ENCODE peak calls at places on chromosomes 11 and 22, in six cellular contexts. G, O, E, U, W and Q are unnamed samples. For H3K4me1, the result is how much of the 10 kb centered on the place peaks cover.

GRCh38 chr11:1866776-1867175 is 13.9 kb downstream of the LSP1 start:
- DNase-seq in G (no peak), E (no peak), O (no peak), U (no peak), W (no peak), Q (no peak)

GRCh38 chr22:50730013-50730891 is 7.8 kb upstream of the ACR start:
- DNase-seq in E (no peak), O (no peak), U (no peak), W (peak), G (no peak), Q (no peak)

GRCh38 chr11:47185305-47186075 is 744 bp downstream of the PACSIN3 start:
- DNase-seq in W (peak), G (peak), U (peak), O (no peak), E (peak), Q (no peak)

GRCh38 chr22:46727813-46728364 is 10.2 kb downstream of the CERK start:
- DNase-seq in O (no peak), W (no peak), E (no peak), U (no peak), G (no peak), Q (no peak)

GRCh38 chr11:12636871-12637410 is 37.3 kb upstream of the TEAD1 start:
- DNase-seq in W (no peak), O (no peak), G (no peak), E (no peak), U (no peak), Q (no peak)

GRCh38 chr22:26438006-26438405 is 8.9 kb downstream of the ASPHD2 start:
- DNase-seq in W (no peak), G (no peak), E (no peak), O (no peak), U (no peak), Q (no peak)

GRCh38 chr11:11876458-11876857 is 34.7 kb downstream of the USP47 start:
- DNase-seq in E (no peak), U (peak), W (no peak), G (no peak), O (no peak), Q (peak)

GRCh38 chr22:25365491-25366261 is 146.2 kb downstream of the CRYBB2 start:
- DNase-seq in E (no peak), G (no peak), U (no peak), W (no peak), O (no peak), Q (no peak)

GRCh38 chr11:122917311-122917710 is 34.8 kb downstream of the JHY start:
- DNase-seq in W (no peak), O (no peak), G (peak), E (peak), U (no peak), Q (no peak)

GRCh38 chr22:30884211-30885000 is 84.2 kb downstream of the MORC2 start:
- DNase-seq in W (no peak), U (no peak), O (no peak), E (no peak), G (no peak), Q (no peak)

GRCh38 chr11:107040447-107041444 is 22.5 kb upstream of the GUCY1A2 start:
- DNase-seq in U (no peak), E (peak), G (peak), O (no peak), W (no peak), Q (no peak)

GRCh38 chr11:82718307-82718706 is 15.4 kb downstream of the FAM181B start:
- DNase-seq in U (peak), E (peak), G (peak), W (no peak), O (no peak), Q (no peak)

GRCh38 chr22:45235101-45235777 is 5.5 kb downstream of the KIAA0930 start:
- DNase-seq in E (no peak), U (no peak), G (no peak), O (no peak), W (peak), Q (no peak)
- H3K4me1 ChIP-seq in E (under half), U (under half), G (under half), O (under half), W (under half), Q (under half)

GRCh38 chr11:64342869-64343739 is 3.1 kb downstream of the CCDC88B start:
- DNase-seq in G (no peak), U (no peak), E (no peak), O (no peak), W (no peak), Q (no peak)
- H3K4me1 ChIP-seq in G (under half), U (under half), E (under half), O (under half), W (under half), Q (under half)

DNA sequence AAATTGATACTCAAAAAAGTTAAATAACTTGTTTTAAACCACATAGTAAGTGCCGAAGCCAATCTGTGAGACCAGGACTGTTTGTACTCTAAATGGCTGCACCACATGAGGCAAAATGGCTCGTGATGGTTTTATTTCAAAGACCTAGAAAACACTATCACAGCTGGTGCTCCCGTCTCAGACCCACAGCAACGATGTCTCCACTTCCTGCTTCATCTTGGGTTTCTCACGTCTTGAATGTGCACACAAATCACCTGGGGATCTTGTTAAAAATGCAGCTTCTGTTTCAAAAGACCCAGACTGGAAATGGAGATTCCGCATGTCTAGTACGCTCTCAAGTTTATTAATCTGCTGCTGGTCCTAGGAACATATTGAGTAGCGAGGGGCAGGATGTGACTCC is 1.2 kb downstream of the CD3E start:
- DNase-seq in O (peak), W (no peak), E (no peak), G (no peak), U (no peak), Q (no peak)
- H3K4me1 ChIP-seq in O (half or more), W (under half), E (under half), G (under half), U (under half), Q (half or more)

DNA sequence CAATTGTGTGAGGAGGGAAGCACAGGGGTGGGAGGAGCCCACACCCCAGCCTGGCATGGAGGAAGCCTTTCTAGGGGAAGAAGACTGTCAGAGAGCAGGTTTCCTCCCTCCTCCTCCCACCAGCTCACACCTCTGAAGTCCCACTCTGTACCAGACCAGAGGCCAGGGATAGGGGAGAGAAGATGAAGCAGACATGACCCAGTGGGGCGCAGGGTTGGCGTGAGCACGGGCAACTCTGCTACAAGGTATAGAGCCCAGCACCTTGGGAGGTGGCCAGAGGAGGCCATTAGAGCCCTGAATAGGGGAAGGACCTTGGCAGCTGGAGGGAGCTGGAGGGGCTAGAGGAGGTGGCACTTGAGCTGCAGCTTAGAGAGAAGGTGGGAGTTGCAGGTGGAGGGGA is 15.9 kb downstream of the SLCO2B1 start:
- DNase-seq in G (no peak), E (no peak), W (no peak), U (no peak), O (no peak), Q (no peak)
- H3K4me1 ChIP-seq in G (under half), E (under half), W (under half), U (under half), O (under half), Q (under half)

DNA sequence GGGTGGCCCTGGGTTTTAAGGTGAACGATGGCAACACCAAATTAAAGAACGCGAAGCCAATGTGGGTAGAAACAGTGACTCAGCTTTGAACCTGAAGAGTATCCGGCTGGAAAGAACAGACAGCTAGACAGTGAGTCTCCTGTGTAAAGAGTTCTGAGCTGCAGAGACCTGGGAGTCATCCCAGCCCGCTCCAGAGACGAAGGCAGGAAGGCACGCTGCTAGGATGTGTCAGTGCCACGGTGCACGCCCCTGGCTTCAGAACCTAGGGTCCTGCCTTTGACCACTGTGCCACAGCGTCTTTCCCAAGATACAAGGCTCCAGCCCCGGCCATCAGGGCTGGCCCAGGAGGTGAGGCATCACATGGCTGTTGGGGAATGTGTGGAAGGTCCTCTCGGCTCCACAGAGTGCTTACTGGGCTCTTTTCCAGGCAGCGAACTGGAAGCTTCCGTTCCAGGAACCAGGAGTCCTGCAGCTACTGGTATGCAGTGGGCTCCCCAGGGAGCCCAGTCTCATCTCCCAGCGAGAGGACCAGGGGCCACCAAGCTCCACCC is 29.9 kb downstream of the LRFN4 start:
- DNase-seq in E (no peak), W (no peak), O (no peak), G (peak), U (no peak), Q (no peak)
- H3K4me1 ChIP-seq in E (under half), W (under half), O (under half), G (under half), U (under half), Q (under half)

GRCh38 chr11:61968758-61969390 is 1.4 kb upstream of the FTH1 start:
- DNase-seq in U (no peak), O (no peak), E (no peak), W (no peak), G (no peak), Q (no peak)
- H3K4me1 ChIP-seq in U (under half), O (under half), E (half or more), W (under half), G (under half), Q (under half)

DNA sequence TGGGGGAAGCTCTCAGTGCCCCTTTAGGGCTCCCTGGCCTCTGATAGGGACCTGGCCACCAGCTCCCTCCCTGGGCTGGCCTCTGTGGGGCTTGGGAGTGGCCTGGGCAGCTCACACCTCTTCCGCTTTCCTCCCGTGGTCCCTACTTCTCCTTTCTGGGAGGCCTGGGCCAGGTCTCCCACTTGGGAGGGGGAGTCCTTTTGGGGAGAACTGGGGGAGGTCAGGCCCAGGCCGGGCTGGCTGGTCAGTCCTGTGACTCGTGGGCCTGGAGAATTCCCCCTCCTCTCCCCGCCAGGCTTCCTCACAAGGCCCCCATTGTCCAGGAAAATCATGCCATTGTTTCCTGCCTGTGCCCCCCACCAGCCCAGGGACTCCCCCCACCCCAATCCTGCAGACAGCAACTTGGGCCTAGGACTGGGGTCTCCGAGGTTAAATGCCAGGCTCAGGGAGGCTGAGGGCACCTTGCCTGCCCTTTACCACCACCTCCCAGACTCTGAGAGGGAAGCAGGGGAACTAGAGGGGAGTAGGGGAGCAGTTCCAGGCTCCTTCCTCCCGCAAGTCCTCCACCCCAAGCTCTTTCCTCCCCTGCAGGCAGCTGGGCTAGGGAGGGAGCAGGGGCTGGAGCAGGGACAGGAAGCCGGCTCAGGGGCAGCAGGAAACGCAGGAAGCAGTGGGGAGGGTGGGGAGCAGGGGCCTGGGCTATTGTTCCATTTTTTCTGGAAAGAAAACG is 2.8 kb downstream of the MAP3K11 start:
- DNase-seq in W (no peak), U (peak), E (no peak), G (no peak), O (no peak), Q (no peak)
- H3K4me1 ChIP-seq in W (under half), U (under half), E (under half), G (under half), O (under half), Q (under half)

DNA sequence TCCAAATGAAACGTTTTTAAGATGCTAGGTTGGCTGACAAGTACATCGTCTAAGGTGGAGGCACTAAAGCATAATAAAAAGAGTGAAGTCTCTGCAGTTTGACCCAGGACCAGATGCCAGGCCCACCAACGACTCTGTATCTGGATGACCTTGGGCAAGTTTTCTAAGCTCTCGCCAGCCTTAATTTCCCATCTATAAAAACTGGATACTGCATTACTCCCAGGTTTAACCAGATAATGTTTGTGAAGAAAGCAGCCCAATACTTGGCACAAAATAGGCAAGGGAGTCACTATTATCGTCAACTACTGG is 49.0 kb downstream of the FAM83F start:
- DNase-seq in W (no peak), G (no peak), O (no peak), U (no peak), E (no peak), Q (no peak)
- H3K4me1 ChIP-seq in W (under half), G (under half), O (under half), U (under half), E (under half), Q (under half)